ENCODE peak calls at places on chromosomes 13 and 19, in four cellular contexts. Z, A, G and X are unnamed samples.

GRCh38 chr19:5547881-5548280 is 19.9 kb downstream of the TINCR start:
- DNase-seq in Z (peak; percentile 47), A (no peak), G (peak; percentile 19), X (peak; percentile 53)

GRCh38 chr19:23318143-23318542 is 67.9 kb upstream of the ZNF724 start:
- DNase-seq in Z (no peak), A (no peak), G (no peak), X (no peak)

GRCh38 chr13:48983331-48983730 is 7.6 kb downstream of the FNDC3A start:
- DNase-seq in Z (no peak), A (no peak), G (no peak), X (no peak)

GRCh38 chr13:40406405-40407138 is 259.9 kb downstream of the FOXO1 start:
- DNase-seq in Z (no peak), A (no peak), G (no peak), X (no peak)

GRCh38 chr13:98571955-98572662 is 4.8 kb downstream of the STK24 start:
- DNase-seq in Z (peak; percentile 6), A (no peak), G (no peak), X (peak; percentile 50)

GRCh38 chr19:38389101-38389925 is 816 bp downstream of the SPRED3 start:
- DNase-seq in Z (no peak), A (no peak), G (peak; percentile 42), X (peak; percentile 50)

GRCh38 chr19:35644987-35645679 is 3.0 kb upstream of the COX6B1 start:
- DNase-seq in Z (peak; percentile 77), A (peak; percentile 45), G (no peak), X (peak; percentile 76)

GRCh38 chr13:43307221-43307920 is 284.0 kb downstream of the DNAJC15 start:
- DNase-seq in Z (no peak), A (no peak), G (no peak), X (no peak)

GRCh38 chr13:62014299-62014698 is 598.6 kb upstream of the PCDH20 start:
- DNase-seq in Z (no peak), A (no peak), G (peak; percentile 13), X (no peak)

GRCh38 chr13:41061914-41062837 is 867 bp downstream of the WBP4 start:
- DNase-seq in Z (no peak), A (no peak), G (peak; percentile 20), X (no peak)

GRCh38 chr19:7748756-7749155 is 1.4 kb upstream of the CD209 start:
- DNase-seq in Z (peak; percentile 36), A (no peak), G (no peak), X (no peak)

GRCh38 chr13:64684685-64685431 is 2545.3 kb downstream of the PCDH9 start:
- DNase-seq in Z (no peak), A (no peak), G (no peak), X (no peak)

GRCh38 chr13:60351326-60351725 is 45.7 kb upstream of the TDRD3 start:
- DNase-seq in Z (no peak), A (no peak), G (peak; percentile 87), X (no peak)

GRCh38 chr13:44921931-44922758 is 67.1 kb downstream of the NUFIP1 start:
- DNase-seq in Z (peak; percentile 24), A (no peak), G (peak; percentile 99), X (no peak)

GRCh38 chr19:48918801-48919247 is 14.7 kb upstream of the DHDH start:
- DNase-seq in Z (no peak), A (no peak), G (no peak), X (peak; percentile 77)

GRCh38 chr13:79440958-79441553 is 35.0 kb upstream of the RBM26 start:
- DNase-seq in Z (no peak), A (no peak), G (no peak), X (no peak)

GRCh38 chr19:41718761-41719160 is 10.3 kb downstream of the CEACAM5 start:
- DNase-seq in Z (no peak), A (no peak), G (no peak), X (no peak)

GRCh38 chr19:49488046-49488862 is 846 bp downstream of the RPL13A start:
- DNase-seq in Z (no peak), A (no peak), G (no peak), X (no peak)

GRCh38 chr19:23241433-23241832 is 8.8 kb downstream of the ZNF724 start:
- DNase-seq in Z (no peak), A (no peak), G (no peak), X (no peak)

GRCh38 chr19:4506449-4507149 is 11.7 kb downstream of the PLIN4 start:
- DNase-seq in Z (no peak), A (no peak), G (peak; percentile 18), X (no peak)

GRCh38 chr19:13037718-13038117 is 42.4 kb downstream of the NFIX start:
- DNase-seq in Z (no peak), A (no peak), G (no peak), X (no peak)

GRCh38 chr19:13039211-13039789 is 44.0 kb downstream of the NFIX start:
- DNase-seq in Z (no peak), A (no peak), G (no peak), X (no peak)

GRCh38 chr19:13040232-13040915 is 45.1 kb downstream of the NFIX start:
- DNase-seq in Z (no peak), A (no peak), G (no peak), X (no peak)

GRCh38 chr19:13037161-13037560 is 41.9 kb downstream of the NFIX start:
- DNase-seq in Z (no peak), A (no peak), G (no peak), X (no peak)

DNA sequence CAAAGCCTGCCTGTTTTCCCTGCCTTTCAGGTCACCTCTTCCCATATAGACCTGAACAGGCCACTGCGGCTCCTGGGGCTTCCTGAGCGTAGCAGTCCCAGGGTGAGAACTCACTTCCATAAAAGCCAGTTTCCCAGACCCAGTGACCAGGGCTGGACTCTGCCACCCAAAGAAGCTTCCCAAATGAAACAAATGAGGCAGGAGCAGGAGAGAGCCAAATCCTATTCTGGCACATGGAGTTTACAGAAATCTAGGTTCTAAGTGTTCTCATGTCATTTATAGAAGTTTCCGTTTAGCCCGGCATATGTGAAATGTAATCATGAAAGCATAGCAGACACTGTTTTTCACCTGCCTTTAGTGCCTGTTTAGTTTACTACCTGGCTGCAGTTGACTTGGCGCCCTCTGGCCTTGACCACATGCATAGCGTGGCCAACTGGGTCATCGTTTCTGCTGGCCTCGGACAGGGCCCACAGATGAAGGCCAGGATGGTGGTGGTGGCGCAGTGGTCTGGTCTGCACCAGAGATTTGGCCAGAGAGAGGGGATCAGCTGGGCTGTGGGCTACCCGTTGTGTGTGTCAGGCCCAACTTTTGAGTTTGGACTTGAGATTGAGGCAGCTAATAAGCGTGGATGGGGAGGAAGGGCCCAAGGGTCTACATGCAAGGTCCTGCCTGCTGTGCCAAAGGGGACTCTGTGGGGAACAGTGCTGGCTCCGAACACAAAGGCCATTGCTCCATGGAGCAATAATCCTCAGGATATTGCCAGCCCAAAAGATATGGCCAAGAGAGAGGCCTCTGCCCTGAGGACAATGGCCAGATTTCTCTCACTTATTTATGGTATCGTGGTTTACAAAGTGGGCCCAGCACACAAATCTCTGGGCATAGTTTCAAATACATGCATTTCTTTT is 43.3 kb downstream of the NFIX start:
- DNase-seq in Z (no peak), A (no peak), G (no peak), X (no peak)
- TF ChIP-seq CTCF in Z (no peak), A (no peak), G (no peak), X (no peak)

DNA sequence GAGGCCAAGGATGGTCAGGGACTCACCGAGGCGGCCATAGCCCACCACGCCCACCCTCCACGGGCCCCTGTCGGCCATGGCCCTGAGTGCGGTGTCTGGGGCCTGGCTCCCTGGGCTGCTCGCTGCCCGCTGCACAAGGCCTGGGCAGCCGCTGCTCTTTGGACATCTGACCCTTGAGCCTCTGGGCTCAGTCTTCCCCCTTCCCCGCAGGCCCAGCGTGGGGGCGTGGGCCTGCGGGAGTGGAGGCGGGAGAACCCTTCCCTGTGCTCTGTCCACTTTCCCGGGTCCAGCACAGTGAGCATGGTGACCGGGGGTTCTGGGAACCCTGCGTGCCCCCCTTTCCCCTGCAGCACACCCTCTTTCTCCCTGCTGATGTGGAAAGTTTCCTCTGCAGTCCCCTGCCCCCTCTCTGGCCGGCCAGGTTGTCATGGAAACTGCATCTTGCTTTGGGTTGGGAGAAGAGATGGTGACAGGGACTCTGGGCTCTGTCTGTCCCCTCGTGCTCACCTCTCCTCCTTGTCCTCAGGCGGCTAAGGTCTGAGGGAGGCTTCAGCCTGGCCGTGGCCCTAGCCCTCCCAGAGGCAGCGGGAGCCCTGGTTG is at the start of gene ASPDH:
- DNase-seq in Z (no peak), A (no peak), G (no peak), X (peak; percentile 46)
- TF ChIP-seq CTCF in Z (no peak), A (no peak), G (no peak), X (no peak)

GRCh38 chr13:31234729-31235128 is 35.0 kb downstream of the B3GLCT start:
- DNase-seq in Z (no peak), A (no peak), G (no peak), X (no peak)

GRCh38 chr13:31240921-31241320 is 41.1 kb downstream of the B3GLCT start:
- DNase-seq in Z (no peak), A (no peak), G (no peak), X (no peak)

DNA sequence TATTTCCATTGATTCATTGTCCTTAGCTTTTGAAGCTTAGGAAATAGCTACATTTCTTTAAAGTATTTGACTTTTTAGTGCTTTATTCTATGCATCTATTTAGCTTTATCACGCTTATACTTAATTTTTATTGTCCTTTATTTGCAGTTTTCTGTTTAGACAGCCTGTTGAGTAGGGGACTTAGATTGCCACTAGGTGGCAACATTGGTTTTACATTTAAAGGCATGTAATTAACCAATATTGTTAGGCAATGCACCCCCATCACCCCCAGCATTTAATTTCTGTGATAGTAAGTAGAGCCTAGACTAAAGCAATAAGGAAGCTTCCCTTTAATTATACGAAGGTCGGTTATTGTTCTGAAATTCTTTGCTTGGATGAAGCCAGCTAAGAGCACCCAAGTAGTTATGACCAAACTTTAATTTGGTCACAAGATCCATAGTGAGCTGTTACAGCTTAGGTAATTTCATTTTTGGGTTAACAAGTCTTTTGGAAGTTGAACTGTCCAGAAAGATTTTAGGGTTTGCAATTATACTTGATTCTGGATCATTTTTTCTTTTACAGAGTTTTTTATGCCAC is 36.5 kb downstream of the B3GLCT start:
- DNase-seq in Z (no peak), A (no peak), G (peak; percentile 28), X (no peak)
- TF ChIP-seq CTCF in Z (no peak), A (peak; percentile 47), G (peak; percentile 75), X (peak; percentile 76)

DNA sequence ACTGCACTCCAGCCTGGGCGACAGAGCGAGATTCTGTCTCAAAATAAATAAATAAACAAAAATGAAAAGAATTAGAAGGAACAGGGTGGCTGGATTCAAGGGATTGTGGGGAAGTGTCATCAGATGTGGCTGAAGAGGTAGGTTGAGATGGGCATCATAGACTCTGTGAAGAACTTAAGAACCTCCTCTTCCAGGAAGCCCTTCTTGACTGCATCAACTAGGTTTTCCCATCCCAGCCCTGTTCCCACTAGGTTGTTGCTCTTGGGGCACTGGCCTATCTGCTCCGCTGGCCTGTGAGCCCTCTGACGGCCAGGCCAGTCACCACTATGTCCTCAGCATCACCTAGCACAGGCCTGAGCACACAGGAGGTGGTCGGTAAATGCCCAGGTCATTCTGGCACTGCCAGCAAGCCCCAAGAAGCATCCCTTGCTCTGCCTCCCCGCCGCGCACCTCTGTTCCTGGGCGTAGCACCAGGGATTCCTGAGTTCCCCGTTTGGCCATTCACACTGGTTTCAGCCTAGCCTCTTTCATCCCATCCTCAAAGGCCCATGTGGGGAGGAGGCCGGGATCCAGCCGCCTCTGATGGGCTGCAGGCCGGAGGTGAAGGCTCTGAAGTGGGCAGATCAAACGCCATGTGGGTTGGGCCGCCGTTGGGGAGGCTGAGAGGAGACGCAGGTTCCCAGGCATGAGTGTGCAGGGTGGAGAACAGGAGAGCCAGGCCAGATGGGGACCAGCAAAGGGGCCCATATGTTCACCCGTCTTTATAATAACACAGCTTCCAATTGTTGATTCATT is 27.6 kb upstream of the SLC1A5 start:
- DNase-seq in Z (no peak), A (no peak), G (no peak), X (no peak)
- TF ChIP-seq CTCF in Z (no peak), A (no peak), G (no peak), X (no peak)

GRCh38 chr13:113948034-113948742 is 25.7 kb downstream of the C13orf46 start:
- DNase-seq in Z (no peak), A (no peak), G (no peak), X (no peak)
- TF ChIP-seq CTCF in Z (no peak), A (no peak), G (no peak), X (no peak)